ENCODE peak calls at places on chromosomes 13 and 19, in six cellular contexts. T is pancreas; M is CD4-positive, alpha-beta T cell; N is cardiac fibroblast; P is CD4-positive, alpha-beta memory T cell; Q is amniotic stem cell. V is an unnamed sample.

GRCh38 chr19:2973229-2973628 is 4.1 kb upstream of the TLE6 start:
- DNase-seq in T (no peak), M (no peak), N (peak), P (no peak), Q (no peak), V (no peak)

GRCh38 chr13:71979616-71980015 is 112.6 kb upstream of the DACH1 start:
- DNase-seq in T (no peak), M (no peak), N (no peak), P (no peak), Q (no peak), V (no peak)

GRCh38 chr13:41552031-41552430 is 94.7 kb downstream of the RGCC start:
- DNase-seq in T (no peak), M (no peak), N (no peak), P (no peak), Q (no peak), V (no peak)

GRCh38 chr13:70339738-70340137 is 231.5 kb upstream of the KLHL1 start:
- DNase-seq in T (peak), M (no peak), N (no peak), P (no peak), Q (no peak), V (no peak)

GRCh38 chr13:114311908-114312307 is 2.4 kb upstream of the CHAMP1 start:
- DNase-seq in T (no peak), M (no peak), N (no peak), P (no peak), Q (no peak), V (no peak)

GRCh38 chr13:24460256-24460655 is 52.3 kb downstream of the PARP4 start:
- DNase-seq in T (no peak), M (no peak), N (no peak), P (no peak), Q (no peak), V (no peak)

GRCh38 chr19:18939163-18939562 is 1.9 kb downstream of the HOMER3 start:
- DNase-seq in T (no peak), M (no peak), N (no peak), P (no peak), Q (no peak), V (no peak)

GRCh38 chr13:43134896-43135295 is 111.5 kb downstream of the DNAJC15 start:
- DNase-seq in T (no peak), M (no peak), N (no peak), P (no peak), Q (no peak), V (no peak)

GRCh38 chr19:51366999-51367564 is 894 bp upstream of the ETFB start:
- DNase-seq in T (no peak), M (no peak), N (no peak), P (peak), Q (no peak), V (peak)

GRCh38 chr19:38401148-38401547 is 1.7 kb upstream of the FAM98C start:
- DNase-seq in T (no peak), M (no peak), N (peak), P (no peak), Q (no peak), V (no peak)

GRCh38 chr13:98482476-98483444 is 94.1 kb downstream of the STK24 start:
- DNase-seq in T (peak), M (no peak), N (peak), P (no peak), Q (no peak), V (no peak)

GRCh38 chr13:44158055-44158655 is 215.5 kb upstream of the SERP2 start:
- DNase-seq in T (no peak), M (no peak), N (no peak), P (no peak), Q (no peak), V (no peak)

GRCh38 chr19:7871280-7871529 is 3.0 kb downstream of the PRR36 start:
- DNase-seq in T (no peak), M (no peak), N (no peak), P (no peak), Q (no peak), V (no peak)

GRCh38 chr13:65724261-65724660 is 1505.9 kb downstream of the PCDH9 start:
- DNase-seq in T (no peak), M (no peak), N (peak), P (no peak), Q (no peak), V (no peak)

GRCh38 chr13:53015044-53015443 is 13.6 kb upstream of the OLFM4 start:
- DNase-seq in T (peak), M (no peak), N (no peak), P (no peak), Q (no peak), V (no peak)

GRCh38 chr13:32415019-32415418 is 12.9 kb downstream of the N4BP2L1 start:
- DNase-seq in T (no peak), M (no peak), N (peak), P (no peak), Q (no peak), V (no peak)

GRCh38 chr19:12946092-12946845 is 607 bp downstream of the RAD23A start:
- DNase-seq in T (peak), M (peak), N (peak), P (no peak), Q (peak), V (peak)

GRCh38 chr19:17739121-17739875 is 12.0 kb upstream of the FCHO1 start:
- DNase-seq in T (no peak), M (no peak), N (peak), P (no peak), Q (no peak), V (no peak)